ENCODE peak calls at places on chromosome 7, in ten cellular contexts. V is HL-60; Z is BJ; A is H9; Y is stimulated activated CD8-positive, alpha-beta memory T cell treated with anti-CD3 and anti-CD28 coated beads, Interleukin-2, amount 100 ng/mL, for 48 hours; T is non-pigmented ciliary epithelial cell; F is KBM-7; E is stimulated activated CD4-positive, alpha-beta T cell treated with anti-CD3 and anti-CD28 coated beads, Interleukin-4, amount 100 ng/mL, for 4 hours; C is HCT116; K is cardiac muscle cell. I is an unnamed sample.

GRCh38 chr7:79529214-79529895 is 75.9 kb upstream of the MAGI2 start:
- DNase-seq in V (no peak), Z (no peak), A (no peak), Y (no peak), T (no peak), F (no peak), E (no peak), C (no peak), K (no peak), I (no peak)

GRCh38 chr7:97639036-97639435 is 92.8 kb upstream of the TAC1 start:
- DNase-seq in V (no peak), Z (no peak), A (peak; percentile 29), Y (no peak), T (no peak), F (no peak), E (no peak), C (no peak), K (no peak), I (no peak)

GRCh38 chr7:106312906-106313305 is 28.1 kb upstream of the NAMPT start:
- DNase-seq in V (no peak), Z (no peak), A (no peak), Y (no peak), T (peak; percentile 13), F (no peak), E (no peak), C (no peak), K (no peak), I (no peak)

GRCh38 chr7:133081119-133081604 is 728 bp downstream of the CHCHD3 start:
- DNase-seq in V (peak; percentile 3), Z (no peak), A (no peak), Y (no peak), T (no peak), F (peak; percentile 31), E (peak; percentile 19), C (no peak), K (peak; percentile 43), I (no peak)

GRCh38 chr7:1539346-1540321 is 9.1 kb downstream of the MAFK start:
- DNase-seq in V (no peak), Z (no peak), A (peak; percentile 27), Y (no peak), T (no peak), F (no peak), E (no peak), C (no peak), K (no peak), I (no peak)

GRCh38 chr7:130695840-130696239 is 9.5 kb upstream of the TSGA13 start:
- DNase-seq in V (peak; percentile 12), Z (no peak), A (no peak), Y (no peak), T (peak; percentile 17), F (peak; percentile 14), E (no peak), C (peak; percentile 46), K (peak; percentile 16), I (no peak)

GRCh38 chr7:159030490-159031134 is 114.1 kb downstream of the VIPR2 start:
- DNase-seq in V (peak; percentile 16), Z (no peak), A (peak; percentile 87), Y (no peak), T (no peak), F (peak; percentile 67), E (no peak), C (peak; percentile 27), K (peak; percentile 70), I (no peak)

GRCh38 chr7:26609082-26609481 is 255.3 kb downstream of the SKAP2 start:
- DNase-seq in V (no peak), Z (no peak), A (no peak), Y (no peak), T (no peak), F (no peak), E (no peak), C (no peak), K (no peak), I (no peak)

GRCh38 chr7:156881676-156882075 is 11.3 kb downstream of the LMBR1 start:
- DNase-seq in V (no peak), Z (no peak), A (no peak), Y (no peak), T (no peak), F (no peak), E (no peak), C (no peak), K (no peak), I (no peak)

GRCh38 chr7:90250601-90251303 is 5.8 kb downstream of the CFAP69 start:
- DNase-seq in V (no peak), Z (peak; percentile 69), A (no peak), Y (no peak), T (no peak), F (no peak), E (no peak), C (no peak), K (no peak), I (no peak)

GRCh38 chr7:32155712-32156111 is 85.5 kb upstream of the PDE1C start:
- DNase-seq in V (no peak), Z (no peak), A (no peak), Y (no peak), T (no peak), F (no peak), E (no peak), C (no peak), K (no peak), I (no peak)

GRCh38 chr7:150368098-150368883 is at the start of gene REPIN1:
- DNase-seq in V (peak; percentile 97), Z (no peak), A (peak; percentile 87), Y (peak; percentile 66), T (no peak), F (peak; percentile 83), E (peak; percentile 82), C (peak; percentile 80), K (peak; percentile 94), I (peak; percentile 70)

GRCh38 chr7:30659312-30659711 is 22.9 kb downstream of the CRHR2 start:
- DNase-seq in V (no peak), Z (no peak), A (no peak), Y (no peak), T (no peak), F (no peak), E (no peak), C (no peak), K (no peak), I (no peak)

GRCh38 chr7:77447616-77448015 is 31.5 kb upstream of the GSAP start:
- DNase-seq in V (no peak), Z (no peak), A (no peak), Y (no peak), T (no peak), F (no peak), E (no peak), C (no peak), K (no peak), I (no peak)

GRCh38 chr7:604884-605531 is 85.4 kb upstream of the PDGFA start:
- DNase-seq in V (no peak), Z (no peak), A (no peak), Y (no peak), T (no peak), F (peak; percentile 58), E (peak; percentile 20), C (no peak), K (no peak), I (no peak)

GRCh38 chr7:90337106-90337505 is 9.4 kb upstream of the GTPBP10 start:
- DNase-seq in V (no peak), Z (no peak), A (no peak), Y (no peak), T (no peak), F (no peak), E (no peak), C (no peak), K (no peak), I (no peak)

GRCh38 chr7:22576941-22577927 is 77.2 kb upstream of the STEAP1B start:
- DNase-seq in V (peak; percentile 72), Z (peak; percentile 96), A (no peak), Y (no peak), T (peak; percentile 96), F (peak; percentile 20), E (no peak), C (no peak), K (no peak), I (no peak)

GRCh38 chr7:139930286-139930965 is 101.4 kb downstream of the TBXAS1 start:
- DNase-seq in V (no peak), Z (no peak), A (no peak), Y (no peak), T (no peak), F (no peak), E (no peak), C (no peak), K (no peak), I (no peak)

GRCh38 chr7:460374-461117 is 59.1 kb downstream of the PDGFA start:
- DNase-seq in V (no peak), Z (no peak), A (peak; percentile 72), Y (no peak), T (no peak), F (no peak), E (no peak), C (no peak), K (peak; percentile 34), I (no peak)

GRCh38 chr7:29871787-29872398 is 65.6 kb downstream of the WIPF3 start:
- DNase-seq in V (no peak), Z (peak; percentile 90), A (no peak), Y (no peak), T (peak; percentile 27), F (no peak), E (no peak), C (no peak), K (no peak), I (no peak)

GRCh38 chr7:90401989-90402388 is 1.3 kb upstream of the CLDN12 start:
- DNase-seq in V (no peak), Z (no peak), A (no peak), Y (no peak), T (no peak), F (no peak), E (no peak), C (no peak), K (no peak), I (no peak)

GRCh38 chr7:130896898-130897514 is 163.0 kb upstream of the KLF14 start:
- DNase-seq in V (peak; percentile 77), Z (no peak), A (peak; percentile 82), Y (peak; percentile 57), T (no peak), F (peak; percentile 74), E (peak; percentile 79), C (peak; percentile 86), K (peak; percentile 69), I (peak; percentile 67)

GRCh38 chr7:34430456-34430855 is 227.6 kb upstream of the NPSR1 start:
- DNase-seq in V (no peak), Z (peak; percentile 12), A (no peak), Y (no peak), T (peak; percentile 2), F (peak; percentile 2), E (no peak), C (peak; percentile 4), K (peak; percentile 2), I (no peak)

GRCh38 chr7:78039791-78040776 is 241.5 kb downstream of the PHTF2 start:
- DNase-seq in V (peak; percentile 35), Z (no peak), A (peak; percentile 81), Y (peak; percentile 36), T (no peak), F (peak; percentile 74), E (no peak), C (peak; percentile 23), K (no peak), I (peak; percentile 12)

GRCh38 chr7:139571651-139572050 is 48.2 kb downstream of the CLEC2L start:
- DNase-seq in V (no peak), Z (no peak), A (no peak), Y (no peak), T (no peak), F (no peak), E (no peak), C (no peak), K (no peak), I (no peak)

GRCh38 chr7:42471573-42472174 is 234.7 kb upstream of the GLI3 start:
- DNase-seq in V (no peak), Z (no peak), A (no peak), Y (no peak), T (no peak), F (no peak), E (no peak), C (no peak), K (no peak), I (no peak)

GRCh38 chr7:69932034-69932628 is 333.9 kb downstream of the AUTS2 start:
- DNase-seq in V (peak; percentile 7), Z (no peak), A (no peak), Y (no peak), T (peak; percentile 5), F (peak; percentile 7), E (no peak), C (no peak), K (peak; percentile 59), I (no peak)

GRCh38 chr7:99308461-99309074 is 17.1 kb upstream of the ARPC1A start:
- DNase-seq in V (no peak), Z (no peak), A (no peak), Y (no peak), T (no peak), F (no peak), E (no peak), C (no peak), K (no peak), I (no peak)